ENCODE peak calls at places on chromosomes 1 and 21, in nine cellular contexts. Z is GM23338, L is OCI-LY7, D is left ventricle myocardium inferior, X is colonic mucosa, F is thyroid gland, M is heart right ventricle, H is lung, S is A549. U is an unnamed sample. For H3K4me1, the result is how much of the 10 kb centered on the place peaks cover.

GRCh38 chr1:38476111-38476783 is 383.3 kb downstream of the RRAGC start:
- DNase-seq in F (peak), X (no peak), L (no peak), Z (peak), M (no peak), S (no peak), D (no peak), H (peak), U (no peak)

GRCh38 chr1:164622057-164622840 is 63.3 kb downstream of the PBX1 start:
- DNase-seq in H (no peak), M (peak), L (no peak), Z (no peak), X (no peak), S (no peak), D (no peak), F (no peak), U (no peak)

GRCh38 chr21:42844411-42845113 is 34.8 kb downstream of the WDR4 start:
- DNase-seq in F (peak), S (no peak), M (peak), X (no peak), Z (no peak), L (no peak), H (peak), D (peak), U (peak)

GRCh38 chr1:78102082-78102481 is 56.3 kb downstream of the GIPC2 start:
- DNase-seq in M (no peak), Z (no peak), F (no peak), S (no peak), X (no peak), H (no peak), D (no peak), L (no peak), U (peak)

GRCh38 chr1:198267921-198268320 is 111.1 kb downstream of the NEK7 start:
- DNase-seq in L (no peak), D (no peak), H (no peak), Z (no peak), F (no peak), X (no peak), S (no peak), M (no peak), U (no peak)

GRCh38 chr1:158354255-158354654 is 561 bp downstream of the CD1E start:
- DNase-seq in F (no peak), H (no peak), M (no peak), L (no peak), D (no peak), X (no peak), Z (no peak), S (no peak), U (no peak)

GRCh38 chr1:214952648-214953047 is 129.9 kb upstream of the KCNK2 start:
- DNase-seq in Z (peak), D (no peak), L (no peak), S (no peak), X (no peak), F (no peak), H (no peak), M (no peak), U (no peak)

GRCh38 chr1:59672851-59673574 is 141.7 kb upstream of the HOOK1 start:
- DNase-seq in D (no peak), H (no peak), M (no peak), S (peak), L (no peak), Z (peak), F (no peak), X (no peak), U (peak)

GRCh38 chr21:38319781-38320180 is 63.0 kb downstream of the KCNJ15 start:
- DNase-seq in L (no peak), X (no peak), Z (no peak), S (no peak), H (no peak), D (no peak), M (no peak), F (no peak), U (no peak)
- TF ChIP-seq CTCF in L (no peak), X (no peak), Z (no peak), S (no peak), H (no peak), D (no peak), M (no peak), F (no peak), U (no peak)

GRCh38 chr1:3469849-3470649 is 15.6 kb downstream of the ARHGEF16 start:
- DNase-seq in S (no peak), M (no peak), L (no peak), F (no peak), X (no peak), Z (no peak), D (no peak), H (no peak), U (no peak)
- H3K4me3 ChIP-seq in S (no peak), M (no peak), L (no peak), F (no peak), X (no peak), Z (no peak), D (no peak), H (no peak), U (no peak)

GRCh38 chr21:37381883-37382585 is 15.5 kb downstream of the DYRK1A start:
- DNase-seq in D (no peak), F (no peak), L (no peak), X (no peak), M (no peak), S (no peak), H (no peak), Z (no peak), U (no peak)
- H3K4me1 ChIP-seq in D (half or more), F (half or more), L (under half), X (under half), M (half or more), S (under half), H (half or more), Z (under half), U (under half)

DNA sequence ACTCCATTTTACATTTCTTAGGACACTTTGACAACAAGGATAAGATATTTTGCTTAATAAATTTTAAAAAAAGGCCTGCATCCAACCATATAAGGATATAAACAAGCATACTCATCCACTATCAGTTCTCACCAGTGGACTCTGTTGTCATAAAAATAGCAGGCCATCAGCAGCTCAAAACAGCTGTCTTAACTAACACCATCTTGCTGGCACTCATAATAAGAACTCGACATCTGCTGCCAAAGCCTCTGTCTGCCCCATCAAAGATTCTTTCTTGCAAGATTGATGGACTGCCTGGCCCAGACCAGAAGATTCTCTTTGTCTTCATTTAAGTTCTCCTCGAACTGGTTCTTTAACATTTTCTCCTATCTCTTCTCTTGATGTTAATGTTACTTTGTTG is 10.1 kb downstream of the JMJD4 start:
- DNase-seq in F (no peak), L (no peak), S (no peak), D (no peak), Z (no peak), H (no peak), M (no peak), X (no peak), U (peak)
- TF ChIP-seq CTCF in F (no peak), L (no peak), S (no peak), D (no peak), Z (no peak), H (no peak), M (no peak), X (no peak), U (no peak)

DNA sequence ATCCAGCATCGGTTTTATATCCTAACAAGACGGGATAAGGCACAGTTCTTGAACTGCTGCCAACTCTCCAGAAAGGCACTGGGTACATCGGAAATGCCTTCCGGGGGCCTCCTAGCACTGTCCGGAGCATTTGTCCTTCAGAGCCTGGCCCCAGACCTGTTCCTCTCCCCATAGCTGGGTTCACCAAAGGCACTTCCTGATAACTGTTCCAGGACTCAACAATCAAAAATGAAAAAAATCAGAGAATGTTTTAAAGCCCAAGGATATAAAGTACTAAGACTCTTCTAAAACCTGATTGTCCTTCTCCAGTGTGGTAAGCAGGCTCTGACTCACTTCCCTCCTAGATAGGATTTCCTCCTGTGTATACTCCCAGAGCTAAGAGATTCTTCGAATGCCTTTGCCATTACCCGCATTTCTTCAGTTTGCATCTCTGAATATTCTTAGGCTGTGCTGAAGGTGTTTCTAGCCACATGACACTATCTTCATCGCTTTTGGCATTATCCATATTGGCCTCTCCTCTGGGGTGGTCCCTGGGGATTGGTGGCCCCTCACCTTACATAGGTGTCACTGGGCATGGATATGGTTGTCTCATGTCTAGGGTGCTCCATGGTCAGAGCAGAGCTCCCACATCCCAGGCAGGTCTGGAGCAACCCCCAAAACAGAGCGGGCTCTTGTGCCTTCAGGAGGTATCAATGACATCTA is 112.9 kb downstream of the ZBTB18 start:
- DNase-seq in L (no peak), S (peak), M (peak), H (no peak), X (no peak), F (no peak), Z (peak), D (peak), U (peak)
- H3K4me3 ChIP-seq in L (no peak), S (peak), M (no peak), H (no peak), X (no peak), F (no peak), Z (no peak), D (no peak), U (peak)

DNA sequence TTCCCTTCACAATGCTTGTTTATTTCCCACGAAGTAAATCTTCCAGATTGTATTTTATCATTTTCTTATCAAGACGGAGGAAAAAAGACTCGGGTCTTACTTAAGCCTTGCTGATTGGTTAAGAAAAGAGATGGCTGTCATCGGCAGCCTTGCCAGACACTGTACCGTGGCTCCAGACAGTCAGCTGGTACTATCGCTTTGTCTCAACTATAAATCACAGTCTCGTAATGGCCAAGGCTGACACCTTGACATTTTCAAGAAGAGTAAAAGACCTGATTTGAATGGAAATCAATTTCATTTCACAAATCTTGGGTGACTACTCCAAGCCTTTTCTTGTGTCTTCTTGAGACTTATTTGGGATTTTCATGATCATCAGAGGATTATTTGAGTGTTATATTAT is 868.0 kb downstream of the USP25 start:
- DNase-seq in S (no peak), X (no peak), H (no peak), M (no peak), D (no peak), L (no peak), Z (no peak), F (no peak), U (no peak)
- H3K4me1 ChIP-seq in S (under half), X (under half), H (under half), M (under half), D (under half), L (under half), Z (under half), F (under half), U (under half)

DNA sequence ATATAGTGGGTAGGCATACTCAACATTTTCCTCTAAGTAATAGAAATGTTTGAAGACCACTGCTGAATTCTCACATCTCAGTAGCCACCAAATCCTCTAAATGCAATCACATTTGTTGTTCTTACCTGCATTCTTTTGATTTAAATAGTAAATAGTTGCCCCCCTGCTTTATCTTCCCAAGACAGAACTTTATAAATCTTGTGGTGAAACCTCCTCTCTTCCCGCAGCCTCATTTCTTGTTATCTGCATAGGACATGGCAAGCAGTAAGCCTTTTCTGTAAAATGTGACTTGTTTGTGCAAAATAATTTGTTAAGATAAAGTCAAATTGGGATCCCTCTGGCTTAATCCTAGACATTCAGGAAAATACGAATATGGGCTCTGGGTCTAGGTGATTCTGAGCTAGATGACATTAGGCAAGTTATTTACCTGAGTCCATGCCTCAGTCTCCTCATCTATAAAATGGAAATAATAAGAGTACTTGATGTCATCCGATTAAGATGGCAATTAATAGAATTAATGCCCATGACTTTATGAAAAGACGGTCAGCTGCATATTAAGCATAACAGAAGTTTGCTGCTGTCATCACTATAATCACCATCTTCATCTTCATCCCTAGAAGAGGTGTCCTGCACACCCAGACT is 77.7 kb downstream of the LRRC8C start:
- DNase-seq in D (no peak), F (no peak), H (no peak), L (no peak), Z (no peak), S (no peak), X (no peak), M (no peak), U (no peak)
- TF ChIP-seq CTCF in D (no peak), F (no peak), H (no peak), L (no peak), Z (no peak), S (no peak), X (no peak), M (no peak), U (no peak)

DNA sequence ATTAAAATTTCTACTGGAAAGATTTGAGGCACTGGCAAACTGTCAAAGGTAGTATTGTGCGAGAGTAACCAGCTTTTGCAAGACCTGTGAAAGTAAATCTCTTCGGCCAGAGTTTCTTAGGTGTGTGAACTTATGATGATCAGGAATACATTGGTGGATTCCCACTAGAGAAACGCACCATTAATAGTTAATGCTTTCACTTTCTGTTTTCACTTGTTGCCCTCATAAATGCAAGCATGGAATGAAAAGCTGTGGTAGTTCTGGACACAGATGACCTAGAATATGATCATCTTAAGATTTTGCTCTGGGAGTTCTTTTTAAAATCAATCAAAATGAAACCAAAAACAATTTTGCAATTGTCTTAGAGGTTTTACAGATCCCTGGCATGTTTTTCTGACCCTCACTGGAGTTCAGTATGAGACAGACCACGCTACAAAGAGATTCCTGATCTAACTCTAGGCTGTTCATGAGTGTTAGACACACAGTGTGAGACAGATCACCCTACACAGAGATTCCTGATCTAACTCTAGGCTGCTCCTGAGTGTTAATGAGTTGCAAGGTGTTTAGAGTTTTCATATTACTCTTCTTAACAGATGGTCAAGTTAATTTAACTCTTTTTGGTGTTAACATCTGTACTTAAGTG is 98.8 kb downstream of the SDCCAG8 start:
- DNase-seq in M (no peak), L (no peak), H (no peak), F (no peak), D (no peak), X (no peak), Z (no peak), S (no peak), U (peak)
- H3K4me3 ChIP-seq in M (no peak), L (no peak), H (no peak), F (no peak), D (peak), X (no peak), Z (no peak), S (no peak), U (peak)

GRCh38 chr21:46551636-46552241 is 53.1 kb downstream of the S100B start:
- DNase-seq in D (no peak), S (no peak), F (no peak), Z (peak), L (peak), M (no peak), H (peak), X (no peak), U (peak)

GRCh38 chr21:46552274-46552673 is 52.6 kb downstream of the S100B start:
- DNase-seq in X (no peak), S (no peak), M (no peak), F (no peak), D (no peak), Z (no peak), H (peak), L (no peak), U (peak)

GRCh38 chr21:46550511-46550941 is 54.4 kb downstream of the S100B start:
- DNase-seq in F (no peak), L (no peak), H (peak), S (no peak), X (no peak), M (no peak), D (no peak), Z (no peak), U (peak)

GRCh38 chr21:46546799-46547198 is 58.1 kb downstream of the S100B start:
- DNase-seq in M (no peak), S (no peak), L (no peak), X (no peak), H (no peak), Z (no peak), F (no peak), D (no peak), U (no peak)

GRCh38 chr21:46549650-46550049 is 55.2 kb downstream of the S100B start:
- DNase-seq in D (no peak), S (no peak), M (no peak), F (no peak), Z (no peak), X (no peak), H (peak), L (no peak), U (no peak)
- H3K4me1 ChIP-seq in D (under half), S (under half), M (under half), F (under half), Z (under half), X (under half), H (under half), L (under half), U (under half)